ENCODE peak calls at places on chromosomes 2 and 18, in seven cellular contexts. O, A, N, P, F, Y and R are unnamed samples.

GRCh38 chr2:131635576-131635975 is 107.9 kb downstream of the CCDC74A start:
- DNase-seq in P (no peak), A (no peak), Y (no peak), N (no peak), O (no peak), F (no peak), R (no peak)

GRCh38 chr2:133418671-133419070 is 149.6 kb downstream of the NCKAP5 start:
- DNase-seq in A (no peak), Y (no peak), F (no peak), P (no peak), N (no peak), O (no peak), R (no peak)

GRCh38 chr2:67032091-67032490 is 365.0 kb upstream of the ETAA1 start:
- DNase-seq in Y (no peak), P (no peak), O (peak), N (no peak), A (peak), F (no peak), R (no peak)

GRCh38 chr18:58900015-58900649 is 35.5 kb downstream of the ZNF532 start:
- DNase-seq in A (no peak), Y (no peak), P (no peak), O (no peak), F (no peak), N (no peak), R (no peak)

GRCh38 chr2:84537251-84537650 is 21.0 kb downstream of the DNAH6 start:
- DNase-seq in O (no peak), N (no peak), Y (no peak), A (no peak), P (no peak), F (no peak), R (no peak)

GRCh38 chr18:76130845-76131244 is 364.2 kb downstream of the ZNF516 start:
- DNase-seq in F (no peak), N (no peak), A (peak), Y (no peak), P (no peak), O (no peak), R (no peak)

GRCh38 chr18:8252371-8252770 is 356.9 kb upstream of the RAB12 start:
- DNase-seq in A (no peak), Y (no peak), N (no peak), F (no peak), P (no peak), O (no peak), R (no peak)

GRCh38 chr18:40413160-40413559 is 1541.9 kb upstream of the PIK3C3 start:
- DNase-seq in P (no peak), Y (peak), F (no peak), A (peak), O (peak), N (peak), R (no peak)

GRCh38 chr2:238493880-238494572 is 67.3 kb downstream of the ASB1 start:
- DNase-seq in P (peak), O (no peak), A (no peak), Y (no peak), N (no peak), F (no peak), R (no peak)

GRCh38 chr18:52367962-52368745 is 28.2 kb downstream of the DCC start:
- DNase-seq in N (no peak), F (no peak), A (no peak), O (no peak), P (no peak), Y (no peak), R (no peak)

GRCh38 chr2:110114007-110114591 is 1.5 kb downstream of the MALL start:
- DNase-seq in P (no peak), F (no peak), Y (peak), A (peak), O (no peak), N (peak), R (no peak)
- TF ChIP-seq CTCF in P (no peak), F (no peak), Y (peak), A (peak), O (peak), N (peak), R (no peak)

GRCh38 chr2:42931147-42931817 is 138.9 kb upstream of the HAAO start:
- DNase-seq in P (no peak), N (peak), F (no peak), A (peak), Y (no peak), O (no peak), R (no peak)
- TF ChIP-seq CTCF in P (peak), N (peak), F (peak), A (peak), Y (no peak), O (peak), R (no peak)

GRCh38 chr2:241149925-241150659 is at the start of gene PPP1R7:
- DNase-seq in F (peak), A (peak), N (peak), P (peak), Y (peak), O (peak), R (peak)
- TF ChIP-seq CTCF in F (no peak), A (no peak), N (peak), P (peak), Y (no peak), O (no peak), R (no peak)

GRCh38 chr2:180246281-180246680 is 239.2 kb upstream of the CWC22 start:
- DNase-seq in A (no peak), N (no peak), F (no peak), Y (no peak), O (no peak), P (no peak), R (no peak)

GRCh38 chr2:180238729-180239128 is 231.6 kb upstream of the CWC22 start:
- DNase-seq in F (no peak), A (no peak), Y (no peak), N (no peak), O (no peak), P (no peak), R (no peak)

DNA sequence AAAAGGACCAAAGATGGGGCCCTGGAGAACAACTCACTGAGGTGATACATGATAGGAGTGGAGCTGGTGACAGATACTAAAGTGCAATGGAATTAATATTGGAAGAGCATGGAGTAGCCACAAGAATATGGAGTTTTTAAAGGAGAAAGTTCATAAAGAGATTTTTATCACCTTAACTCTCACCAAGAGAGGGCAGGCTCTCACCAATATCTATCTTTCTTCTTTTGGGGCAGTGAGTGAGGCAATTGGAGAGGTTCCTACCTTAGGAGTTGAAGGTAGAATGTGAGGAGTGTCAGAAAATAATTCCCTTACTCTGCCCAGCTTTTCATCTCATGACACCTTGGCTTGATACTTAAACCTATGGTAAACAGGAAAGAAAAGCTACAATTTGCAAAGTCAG is 233.7 kb upstream of the CWC22 start:
- DNase-seq in Y (peak), P (no peak), O (peak), F (no peak), A (peak), N (no peak), R (no peak)
- TF ChIP-seq CTCF in Y (peak), P (no peak), O (peak), F (peak), A (peak), N (no peak), R (no peak)

DNA sequence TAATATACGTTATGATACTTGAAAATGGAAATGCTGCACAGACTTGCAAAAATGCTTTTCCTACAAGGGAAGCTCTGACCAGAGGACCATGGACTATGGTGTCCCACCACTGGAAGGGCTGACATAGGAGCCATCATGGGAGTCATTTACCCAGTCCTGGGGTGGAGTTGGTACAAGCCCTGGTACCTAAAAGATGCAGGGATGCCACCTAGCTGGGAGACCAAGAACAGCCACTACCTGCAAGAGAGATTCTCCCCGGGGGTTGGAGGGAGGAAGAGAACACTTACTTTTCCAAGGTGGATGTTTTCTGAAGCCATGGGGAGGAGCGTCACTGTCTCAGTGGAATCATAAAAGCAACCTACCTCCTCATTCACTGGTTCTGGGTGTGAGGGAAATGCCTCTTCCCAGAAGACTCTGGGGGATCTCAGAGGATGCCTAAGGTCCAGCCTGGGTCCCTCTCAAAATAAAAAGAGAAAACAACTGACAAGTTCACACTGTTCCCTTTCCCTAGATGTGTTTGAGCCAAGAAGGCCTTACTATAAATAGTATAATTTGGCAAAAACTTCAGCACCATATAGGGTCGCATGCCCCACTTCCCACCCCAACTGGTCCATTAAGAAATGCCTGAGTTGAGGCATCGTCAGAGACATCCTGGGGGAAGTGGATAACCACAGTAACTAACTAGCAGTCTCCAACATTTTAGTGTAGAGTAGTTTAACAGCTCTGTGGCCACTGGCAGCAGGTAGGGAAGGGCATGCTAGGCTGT is 39.9 kb downstream of the REEP1 start:
- DNase-seq in Y (no peak), N (no peak), F (no peak), P (peak), A (peak), O (no peak), R (no peak)
- TF ChIP-seq CTCF in Y (no peak), N (no peak), F (no peak), P (peak), A (no peak), O (no peak), R (no peak)

DNA sequence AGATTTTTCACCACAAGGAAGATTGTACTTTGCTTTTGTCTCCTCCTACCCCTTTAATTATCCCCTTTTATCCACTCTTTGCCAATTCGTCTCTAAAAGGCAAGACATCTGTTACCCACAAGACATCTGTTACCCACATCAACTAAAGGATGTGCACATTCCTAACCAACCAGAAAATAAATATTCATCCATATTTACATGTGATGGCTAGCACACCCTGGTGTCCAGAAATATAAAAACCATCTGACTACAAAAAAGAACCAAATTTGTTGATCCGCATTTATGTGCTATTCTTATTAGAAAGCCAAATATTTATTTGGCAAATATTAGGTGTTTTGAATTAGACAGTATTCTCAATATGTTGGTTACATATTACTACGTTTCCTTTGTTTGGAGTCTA is 35.7 kb downstream of the ACVR1C start:
- DNase-seq in P (no peak), F (no peak), A (peak), O (peak), Y (no peak), N (no peak), R (no peak)
- TF ChIP-seq CTCF in P (no peak), F (peak), A (peak), O (peak), Y (no peak), N (peak), R (no peak)

GRCh38 chr2:229641676-229642075 is 72.7 kb downstream of the DNER start:
- DNase-seq in Y (no peak), N (no peak), F (no peak), P (no peak), O (no peak), A (no peak), R (no peak)
- TF ChIP-seq CTCF in Y (no peak), N (no peak), F (peak), P (no peak), O (peak), A (no peak), R (no peak)